ENCODE peak calls at places on chromosomes 13 and 19, in five cellular contexts. Q is A549, J is K562, H is HepG2, O is GM12878. A is an unnamed sample.

GRCh38 chr13:95485518-95486144 is 66.9 kb upstream of the CLDN10 start:
- DNase-seq in H (no peak), J (no peak), O (no peak), Q (no peak), A (peak; percentile 96)

GRCh38 chr13:21948781-21949474 is 278.1 kb downstream of the FGF9 start:
- DNase-seq in J (no peak), H (no peak), O (no peak), Q (no peak), A (no peak)

GRCh38 chr19:10654610-10655456 is 687 bp downstream of the ILF3 start:
- DNase-seq in Q (peak; percentile 37), J (peak; percentile 95), H (peak; percentile 47), O (no peak), A (peak; percentile 34)

GRCh38 chr13:24176351-24177101 is 16.0 kb downstream of the SPATA13 start:
- DNase-seq in O (no peak), Q (no peak), J (no peak), H (peak; percentile 72), A (peak; percentile 88)

GRCh38 chr13:44768775-44769578 is 192.8 kb upstream of the TSC22D1 start:
- DNase-seq in H (no peak), J (no peak), O (peak; percentile 19), Q (no peak), A (no peak)

GRCh38 chr13:50745542-50745941 is 98.0 kb downstream of the DLEU7 start:
- DNase-seq in Q (no peak), H (no peak), O (no peak), J (no peak), A (no peak)

GRCh38 chr19:23409392-23410048 is 14.2 kb upstream of the ZNF91 start:
- DNase-seq in O (no peak), Q (no peak), J (no peak), H (no peak), A (no peak)

GRCh38 chr19:5038631-5039271 is 69.8 kb downstream of the KDM4B start:
- DNase-seq in J (peak; percentile 34), Q (peak; percentile 54), O (no peak), H (peak; percentile 17), A (no peak)

GRCh38 chr13:54574791-54575190 is 1546.2 kb downstream of the OLFM4 start:
- DNase-seq in Q (peak; percentile 1), O (no peak), J (no peak), H (no peak), A (no peak)

GRCh38 chr13:27006519-27007161 is 165.0 kb downstream of the USP12 start:
- DNase-seq in Q (no peak), O (no peak), J (no peak), H (no peak), A (no peak)

GRCh38 chr13:114130708-114131580 is 1.5 kb downstream of the RASA3 start:
- DNase-seq in H (no peak), J (peak; percentile 68), Q (peak; percentile 18), O (no peak), A (peak; percentile 74)
- H3K4me1 ChIP-seq in H (no peaks in the 10 kb centered on the region), J (peaks cover 34% of the 10 kb centered on the region), Q (peaks cover 6% of the 10 kb centered on the region), O (peaks cover 36% of the 10 kb centered on the region), A (peaks cover 43% of the 10 kb centered on the region)

DNA sequence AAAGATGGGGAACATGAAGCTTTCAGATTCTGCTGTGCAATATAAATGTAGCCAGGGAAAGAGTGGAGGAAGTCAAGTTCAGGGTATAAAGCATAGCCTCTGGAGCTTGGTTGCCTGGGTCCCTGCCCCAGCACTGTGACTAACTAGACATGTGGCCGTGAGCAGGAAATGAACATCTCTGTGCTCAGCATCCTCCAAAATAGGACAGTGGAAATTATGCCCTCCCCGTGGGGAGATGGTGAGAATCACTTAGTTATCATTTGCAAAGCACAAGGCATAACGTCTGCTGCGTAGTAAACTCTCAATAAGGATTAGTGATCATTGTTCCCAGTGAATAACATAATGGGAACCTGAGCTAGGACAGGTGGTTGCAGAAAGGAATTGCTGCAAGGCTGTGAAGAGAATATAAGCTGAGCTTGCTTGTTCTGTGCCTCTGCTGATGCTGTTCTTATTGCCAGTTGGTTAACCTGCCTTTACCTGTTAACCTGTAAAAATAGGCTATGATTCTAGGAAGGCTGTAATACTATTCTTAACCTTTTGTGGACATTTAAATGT is 441.0 kb downstream of the COG6 start:
- DNase-seq in O (no peak), J (no peak), Q (no peak), H (no peak), A (no peak)
- TF ChIP-seq MYC in O (no peak), J (no peak), Q (no peak), H (no peak), A (no peak)

GRCh38 chr19:29697523-29698261 is 17.4 kb downstream of the C19orf12 start:
- DNase-seq in O (no peak), H (no peak), Q (no peak), J (no peak), A (no peak)
- TF ChIP-seq MAX in O (no peak), H (no peak), Q (no peak), J (no peak), A (no peak)

DNA sequence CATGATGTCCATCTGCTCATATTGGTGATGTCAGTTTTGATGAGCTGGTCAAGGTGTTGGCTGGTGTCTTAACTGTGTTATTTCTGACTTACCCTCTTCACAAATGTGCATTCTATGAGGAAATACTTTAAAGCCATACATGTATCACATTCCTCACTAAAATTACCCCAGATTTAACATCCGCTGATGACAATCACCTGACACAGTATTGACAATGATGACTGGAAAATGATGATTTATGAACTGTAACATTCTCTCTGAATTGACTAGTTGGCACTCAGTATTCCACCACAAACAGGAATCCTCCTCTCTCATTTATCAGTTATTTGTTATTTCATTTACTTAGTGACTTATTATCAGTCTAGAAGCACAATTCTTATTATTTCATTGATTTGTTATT is 117.3 kb downstream of the ITGBL1 start:
- DNase-seq in J (no peak), H (no peak), Q (no peak), O (no peak), A (no peak)
- H3K4me1 ChIP-seq in J (no peaks in the 10 kb centered on the region), H (no peaks in the 10 kb centered on the region), Q (peaks cover 17% of the 10 kb centered on the region), O (no peaks in the 10 kb centered on the region), A (no peaks in the 10 kb centered on the region)

GRCh38 chr19:11987405-11988231 is 22.8 kb downstream of the ZNF763 start:
- DNase-seq in H (peak; percentile 55), J (peak; percentile 85), O (peak; percentile 68), Q (no peak), A (peak; percentile 85)
- TF ChIP-seq MYC in H (no peak), J (no peak), O (no peak), Q (no peak), A (no peak)

GRCh38 chr19:12783226-12783848 is 7.9 kb upstream of the JUNB start:
- DNase-seq in J (no peak), O (no peak), H (no peak), Q (peak; percentile 47), A (no peak)

GRCh38 chr19:12785431-12786011 is 5.8 kb upstream of the JUNB start:
- DNase-seq in Q (no peak), O (no peak), H (no peak), J (no peak), A (no peak)

GRCh38 chr19:12784871-12785430 is 6.3 kb upstream of the JUNB start:
- DNase-seq in O (no peak), Q (peak; percentile 37), J (no peak), H (no peak), A (no peak)

GRCh38 chr19:12783849-12784393 is 7.4 kb upstream of the JUNB start:
- DNase-seq in H (peak; percentile 45), Q (peak; percentile 87), J (no peak), O (no peak), A (no peak)

DNA sequence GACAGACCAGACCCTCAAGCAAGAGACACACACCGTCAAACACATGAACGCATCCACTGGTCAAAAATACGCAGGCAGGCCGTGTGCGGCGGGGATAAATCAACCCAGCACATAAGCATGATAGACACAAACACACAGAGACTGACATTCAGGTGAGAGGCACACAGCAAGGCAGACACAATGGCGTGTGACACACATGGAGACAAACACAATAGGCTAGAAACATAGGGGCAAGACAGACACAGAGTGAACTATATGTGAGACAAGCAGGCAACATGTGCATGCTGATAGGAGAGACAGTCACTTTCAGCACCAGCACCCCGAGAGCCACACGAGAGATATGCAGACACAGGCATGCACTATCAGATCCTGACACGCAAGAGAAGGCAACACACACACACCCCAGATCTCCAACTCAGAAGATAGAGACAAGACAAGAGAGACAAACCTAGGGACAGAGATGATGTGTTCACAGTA is 6.9 kb upstream of the JUNB start:
- DNase-seq in O (no peak), Q (no peak), H (no peak), J (peak; percentile 83), A (no peak)
- TF ChIP-seq MAX in O (peak; percentile 45), Q (no peak), H (no peak), J (no peak), A (no peak)

DNA sequence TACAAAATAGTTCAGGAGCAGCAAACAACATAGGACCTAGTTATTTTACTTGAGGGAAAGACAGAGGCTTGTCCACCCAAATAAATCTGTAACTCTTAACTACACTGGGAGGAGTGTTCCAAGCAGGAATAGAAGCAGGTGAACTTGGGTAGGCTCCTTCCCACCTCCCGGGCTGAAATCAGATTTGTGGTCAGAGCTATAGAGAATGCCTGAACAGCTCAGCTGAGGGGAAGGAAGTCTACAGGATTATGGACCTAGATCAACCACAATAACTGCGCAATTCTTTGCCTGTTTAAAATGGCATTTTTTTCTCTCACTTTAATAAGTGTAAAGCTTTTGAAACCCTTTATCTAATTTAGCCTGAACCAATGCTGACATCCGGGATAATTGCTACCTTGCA is 73.5 kb upstream of the IRS2 start:
- DNase-seq in H (no peak), O (no peak), Q (no peak), J (no peak), A (no peak)
- H3K4me1 ChIP-seq in H (no peaks in the 10 kb centered on the region), O (no peaks in the 10 kb centered on the region), Q (no peaks in the 10 kb centered on the region), J (no peaks in the 10 kb centered on the region), A (no peaks in the 10 kb centered on the region)

DNA sequence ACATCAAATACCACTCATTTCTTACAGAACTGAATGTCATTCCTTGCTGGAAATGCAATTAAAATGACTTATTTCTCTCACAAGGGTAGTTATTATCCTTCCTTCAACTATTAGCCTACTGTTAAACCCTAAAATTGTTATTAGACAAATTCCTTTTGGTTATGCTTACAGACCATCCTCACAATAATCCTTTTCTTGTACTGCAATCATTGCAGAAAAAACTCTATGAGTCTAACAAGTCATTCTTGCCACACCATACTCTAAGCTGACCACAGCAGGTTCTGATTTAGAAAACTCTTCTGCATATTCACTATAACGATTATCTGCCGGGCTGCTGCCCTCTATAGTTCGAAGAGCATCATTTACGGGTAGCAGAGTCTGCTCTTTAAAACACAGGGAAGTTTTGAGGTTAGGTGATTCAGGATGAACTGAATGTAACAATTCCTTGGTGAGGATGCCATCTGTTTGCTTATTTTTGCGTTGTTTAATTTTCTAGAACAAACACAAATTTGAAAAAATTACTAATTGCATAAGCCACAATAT is 38.2 kb downstream of the MTMR6 start:
- DNase-seq in Q (peak; percentile 9), J (no peak), O (peak; percentile 17), H (peak; percentile 19), A (no peak)
- TF ChIP-seq MYC in Q (no peak), J (no peak), O (no peak), H (no peak), A (no peak)

DNA sequence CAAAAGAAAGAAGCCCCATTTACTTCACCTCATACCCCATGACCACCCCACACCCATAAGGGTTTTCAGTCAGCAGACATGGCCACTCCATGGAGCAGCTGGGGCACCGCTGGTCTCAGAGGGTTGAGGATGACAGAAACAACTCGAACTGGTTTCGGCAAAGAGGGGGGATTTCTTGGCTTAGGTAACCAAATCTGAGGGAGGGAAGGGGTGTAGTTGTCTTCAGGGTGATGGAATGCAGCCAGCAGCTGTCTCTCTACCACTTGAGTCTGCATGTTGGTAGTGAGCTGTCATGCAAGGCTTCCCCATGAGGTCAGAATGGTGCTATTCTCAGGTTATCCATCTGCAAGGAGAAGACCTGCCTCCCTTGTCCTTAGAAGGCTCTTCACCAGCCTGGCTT is 55.5 kb upstream of the PEG3 start:
- DNase-seq in Q (no peak), H (no peak), O (no peak), J (no peak), A (no peak)
- TF ChIP-seq MAX in Q (no peak), H (no peak), O (no peak), J (no peak), A (no peak)